ENCODE peak calls at places on chromosomes 13 and 19, in five cellular contexts. A is ovary; U is nucleus accumbens; M is CD8-positive, alpha-beta T cell; W is NCI-H1930. T is an unnamed sample.

GRCh38 chr13:113465241-113465640 is 12.0 kb upstream of the ADPRHL1 start:
- DNase-seq in U (no peak), W (no peak), M (no peak), A (no peak), T (no peak)

GRCh38 chr13:29746167-29746677 is 104.2 kb downstream of the UBL3 start:
- DNase-seq in A (no peak), U (no peak), W (no peak), M (no peak), T (no peak)

GRCh38 chr13:96851856-96852255 is 142.4 kb downstream of the OXGR1 start:
- DNase-seq in M (no peak), U (no peak), A (no peak), W (no peak), T (no peak)

GRCh38 chr13:98396071-98396710 is 180.7 kb downstream of the STK24 start:
- DNase-seq in W (no peak), M (no peak), U (no peak), A (no peak), T (no peak)

GRCh38 chr13:48902421-48902820 is 73.3 kb upstream of the FNDC3A start:
- DNase-seq in A (no peak), U (no peak), W (no peak), M (no peak), T (peak; percentile 79)

GRCh38 chr19:5340637-5341447 is at the start of gene PTPRS:
- DNase-seq in U (peak; percentile 64), W (peak; percentile 85), M (peak; percentile 42), A (peak; percentile 89), T (peak; percentile 57)

GRCh38 chr19:11496391-11497163 is 9.1 kb downstream of the ZNF653 start:
- DNase-seq in A (peak; percentile 63), M (peak; percentile 41), U (no peak), W (peak; percentile 48), T (no peak)

GRCh38 chr13:98206946-98207345 is 29.9 kb upstream of the RNF113B start:
- DNase-seq in A (no peak), U (no peak), W (no peak), M (no peak), T (no peak)

GRCh38 chr13:30908416-30908980 is 2.4 kb downstream of the MEDAG start:
- DNase-seq in A (peak; percentile 65), W (no peak), U (no peak), M (no peak), T (no peak)

GRCh38 chr13:43469791-43470190 is 317.0 kb downstream of the ENOX1 start:
- DNase-seq in M (no peak), U (no peak), A (no peak), W (no peak), T (no peak)

GRCh38 chr19:39141929-39142328 is 16.3 kb downstream of the PAK4 start:
- DNase-seq in M (no peak), U (no peak), A (no peak), W (no peak), T (no peak)

T was measured in left lobe of liver.